ENCODE peak calls at places on chromosomes 13 and 19, in seven cellular contexts. M, N, S, H, L, B and J are unnamed samples.
A peak's percentile ranks its signal among the peaks of the same experiment; 100 is the strongest.

GRCh38 chr13:50894504-50894903 is 15.1 kb upstream of the RNASEH2B start:
- DNase-seq in H (no peak), S (no peak), L (no peak), M (no peak), N (no peak), B (no peak), J (no peak)

GRCh38 chr13:22828081-22828480 is 352.7 kb upstream of the SGCG start:
- DNase-seq in S (peak; percentile 40), B (peak; percentile 17), M (peak; percentile 2), N (no peak), H (no peak), L (no peak), J (no peak)

GRCh38 chr13:101903890-101904289 is 451.4 kb downstream of the ITGBL1 start:
- DNase-seq in S (no peak), M (no peak), H (no peak), N (no peak), B (no peak), L (no peak), J (no peak)

GRCh38 chr19:39582442-39582841 is 19.9 kb upstream of the LGALS13 start:
- DNase-seq in H (no peak), S (no peak), L (no peak), N (no peak), B (no peak), M (no peak), J (no peak)

GRCh38 chr19:10510301-10510802 is 6.9 kb downstream of the S1PR5 start:
- DNase-seq in S (peak; percentile 92), H (peak; percentile 46), B (no peak), L (peak; percentile 74), N (peak; percentile 58), M (no peak), J (peak; percentile 98)

GRCh38 chr19:19554074-19555023 is 16.3 kb downstream of the CILP2 start:
- DNase-seq in H (peak; percentile 73), S (peak; percentile 72), M (peak; percentile 21), L (peak; percentile 82), B (peak; percentile 47), N (no peak), J (no peak)

GRCh38 chr13:109816979-109817275 is 30.5 kb upstream of the IRS2 start:
- DNase-seq in L (no peak), M (peak; percentile 21), N (no peak), H (no peak), B (no peak), S (no peak), J (no peak)

GRCh38 chr19:34260771-34261173 is 6.4 kb downstream of the GARRE1 start:
- DNase-seq in N (no peak), L (peak; percentile 44), B (no peak), H (peak; percentile 62), S (peak; percentile 32), M (peak; percentile 43), J (no peak)

DNA sequence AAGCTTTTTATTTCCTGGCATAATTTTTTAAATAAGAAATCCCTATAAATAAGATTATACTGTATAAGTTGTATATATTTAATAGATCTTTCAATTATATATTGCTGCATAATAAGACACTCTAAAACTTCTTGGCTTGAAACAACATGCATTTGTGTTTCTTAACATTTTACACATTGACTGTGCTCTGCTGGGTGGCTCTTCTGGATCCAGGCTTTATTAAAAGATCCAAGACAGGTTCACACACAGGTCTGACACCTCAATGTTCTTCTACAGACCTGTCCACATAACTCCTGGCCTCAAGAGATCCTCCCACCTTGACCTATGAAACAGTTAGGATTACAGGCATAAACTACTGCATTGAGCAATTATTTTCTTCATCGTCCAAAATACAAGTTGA is 77.6 kb upstream of the PCDH17 start:
- DNase-seq in S (no peak), B (no peak), H (no peak), M (no peak), L (no peak), N (no peak), J (no peak)
- H2BK5ac ChIP-seq in S (no peak overlapping the region), B (no peak overlapping the region), H (no peak overlapping the region), M (no peak overlapping the region), L (no peak overlapping the region), N (no peak overlapping the region), J (no peak overlapping the region)

GRCh38 chr19:55504981-55505380 is 16.7 kb downstream of the SSC5D start:
- DNase-seq in M (no peak), S (no peak), L (no peak), H (no peak), B (no peak), N (no peak), J (no peak)
- H2BK5ac ChIP-seq in M (no peak overlapping the region), S (no peak overlapping the region), L (no peak overlapping the region), H (no peak overlapping the region), B (no peak overlapping the region), N (no peak overlapping the region), J (no peak overlapping the region)

DNA sequence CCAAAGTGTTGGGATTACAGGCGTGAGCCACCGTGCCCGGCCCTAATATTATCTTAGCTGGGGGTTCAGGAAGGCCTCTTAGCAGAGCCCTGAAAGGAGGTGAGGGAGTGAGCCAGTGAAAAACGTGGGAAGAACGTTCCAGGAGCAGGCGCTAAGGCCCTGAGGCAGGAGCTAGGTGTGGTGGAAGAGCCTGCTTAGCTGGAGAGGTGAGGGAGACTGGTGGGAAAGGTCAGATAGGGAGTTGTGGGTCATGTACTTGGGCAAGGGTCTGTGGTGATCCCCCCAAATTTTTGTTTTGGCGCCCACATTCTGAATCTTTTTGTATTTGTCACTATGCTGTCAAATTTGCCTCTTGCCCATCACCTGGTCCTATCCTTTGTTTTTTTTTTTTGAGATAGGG is 5.1 kb upstream of the INAFM1 start:
- DNase-seq in H (no peak), N (no peak), L (no peak), S (no peak), M (no peak), B (no peak), J (no peak)
- H2BK5ac ChIP-seq in H (no peak overlapping the region), N (no peak overlapping the region), L (no peak overlapping the region), S (no peak overlapping the region), M (no peak overlapping the region), B (no peak overlapping the region), J (no peak overlapping the region)

GRCh38 chr19:13952154-13953020 is at the start of gene DCAF15:
- DNase-seq in M (peak; percentile 99), B (peak; percentile 100), L (peak; percentile 100), S (peak; percentile 100), H (peak; percentile 100), N (peak; percentile 99), J (peak; percentile 99)
- H2BK5ac ChIP-seq in M (peak within 1 kb of the TSS; percentile 83), B (peak within 1 kb of the TSS; percentile 96), L (peak within 1 kb of the TSS; percentile 91), S (peak within 1 kb of the TSS; percentile 98), H (no peak within 1 kb of the TSS), N (peak within 1 kb of the TSS; percentile 98), J (peak within 1 kb of the TSS; percentile 93)

DNA sequence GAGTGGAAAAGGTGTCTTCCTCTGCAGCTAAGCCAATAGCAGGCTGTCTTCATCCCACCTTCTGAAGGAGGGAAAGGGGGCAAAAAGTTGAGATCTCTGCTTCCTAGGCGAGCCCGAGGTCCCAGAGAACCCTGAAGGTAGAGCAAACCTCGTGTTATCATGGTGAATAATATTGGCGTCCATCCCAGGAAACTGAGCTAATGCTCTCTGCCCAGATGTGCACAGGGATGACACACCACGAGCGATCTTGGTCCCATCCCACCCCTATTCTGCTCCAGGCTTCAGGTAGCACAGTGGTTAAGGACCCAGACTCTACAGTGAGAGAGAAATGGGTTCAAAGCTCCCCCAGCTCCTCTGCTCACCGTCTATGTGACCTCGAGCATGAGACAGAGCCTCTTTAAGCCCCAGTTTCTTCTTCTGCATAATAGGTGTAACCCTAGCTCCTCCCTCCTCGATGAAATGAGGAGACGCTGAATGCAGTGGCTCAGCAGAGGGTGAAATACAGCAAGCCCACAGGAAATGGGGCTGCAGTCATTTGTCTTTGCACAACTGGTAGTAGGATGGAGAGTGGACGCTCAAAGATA is 9.9 kb upstream of the CEACAM20 start:
- DNase-seq in H (no peak), B (no peak), S (no peak), L (no peak), N (no peak), M (peak; percentile 51), J (no peak)
- H2BK5ac ChIP-seq in H (no peak overlapping the region), B (no peak overlapping the region), S (no peak overlapping the region), L (no peak overlapping the region), N (no peak overlapping the region), M (no peak overlapping the region), J (no peak overlapping the region)

DNA sequence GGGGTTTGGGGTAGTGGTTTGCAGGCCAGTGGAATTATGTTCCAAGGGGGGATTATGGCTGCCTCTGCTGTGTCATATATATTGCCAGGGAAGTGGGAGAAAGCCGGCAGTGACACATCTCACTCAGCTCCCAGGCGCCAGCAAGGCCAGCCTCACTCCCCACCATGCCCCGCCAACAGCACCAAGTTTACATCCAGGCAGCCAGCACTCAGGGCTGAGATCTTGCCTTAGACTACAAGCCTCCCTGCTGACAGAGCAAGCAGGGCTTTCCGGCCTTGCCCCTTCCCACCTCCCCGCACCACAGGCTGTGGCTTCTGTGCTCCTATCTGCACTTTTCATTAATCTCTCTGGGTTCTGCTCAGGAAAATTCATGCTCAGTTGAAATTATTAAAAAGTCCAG is 385.1 kb downstream of the MZT1 start:
- DNase-seq in B (no peak), N (no peak), L (no peak), S (no peak), M (no peak), H (no peak), J (no peak)
- H2BK5ac ChIP-seq in B (no peak overlapping the region), N (no peak overlapping the region), L (no peak overlapping the region), S (no peak overlapping the region), M (no peak overlapping the region), H (no peak overlapping the region), J (no peak overlapping the region)

GRCh38 chr13:36608474-36608873 is 65.3 kb upstream of the SERTM1 start:
- DNase-seq in M (no peak), S (peak; percentile 82), H (no peak), L (no peak), N (no peak), B (no peak), J (no peak)

GRCh38 chr13:36616706-36617105 is 57.1 kb upstream of the SERTM1 start:
- DNase-seq in N (no peak), S (no peak), M (no peak), L (no peak), B (no peak), H (no peak), J (no peak)

GRCh38 chr13:36612242-36612641 is 61.6 kb upstream of the SERTM1 start:
- DNase-seq in M (no peak), N (no peak), H (no peak), B (no peak), L (peak; percentile 39), S (no peak), J (no peak)
- H2BK5ac ChIP-seq in M (no peak overlapping the region), N (no peak overlapping the region), H (no peak overlapping the region), B (no peak overlapping the region), L (no peak overlapping the region), S (no peak overlapping the region), J (no peak overlapping the region)

DNA sequence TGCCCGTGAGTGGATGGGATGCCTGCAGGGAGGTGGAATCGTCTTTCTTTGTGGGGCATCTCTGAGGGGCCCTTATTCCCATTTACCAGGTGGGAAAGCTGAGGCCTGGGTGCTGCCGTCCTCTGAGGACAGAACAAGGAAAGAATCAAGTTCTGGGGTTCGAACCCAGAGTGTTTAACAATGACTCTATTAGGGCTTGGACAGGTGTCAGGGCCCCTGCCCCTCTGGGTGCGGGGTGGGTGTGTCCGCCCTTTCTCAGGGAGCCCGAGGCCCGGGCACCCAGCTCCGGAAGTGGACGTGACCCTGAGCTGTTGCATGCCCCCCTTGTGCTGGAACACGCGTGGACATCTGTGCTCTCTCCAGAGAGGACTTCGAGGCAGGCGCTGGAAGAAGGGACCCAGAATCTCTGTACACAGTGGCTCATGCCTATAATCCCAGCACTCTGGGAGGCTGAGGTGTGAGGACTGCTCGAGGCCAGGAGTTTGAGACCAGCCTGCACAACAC is 10.8 kb downstream of the NDUFA11 start:
- DNase-seq in B (no peak), L (no peak), H (no peak), M (no peak), N (no peak), S (no peak), J (no peak)
- H2BK5ac ChIP-seq in B (no peak overlapping the region), L (no peak overlapping the region), H (no peak overlapping the region), M (no peak overlapping the region), N (peak overlapping the region; percentile 42), S (no peak overlapping the region), J (no peak overlapping the region)